ENCODE peak calls at places on chromosome 15, in four cellular contexts. One of them, this sample, is unnamed.
A peak's percentile ranks its signal among the peaks of the same experiment; 100 is the strongest.

GRCh38 chr15:64856429-64857145 is 14.9 kb downstream of the PLEKHO2 start:
- DNase-seq in GM12878: no peak
- DNase-seq in HL-60: no peak
- DNase-seq in K562: no peak
- DNase-seq in this sample: no peak

GRCh38 chr15:65184305-65184943 is 718 bp downstream of the CLPX start:
- DNase-seq in K562: peak; percentile 59
- DNase-seq in GM12878: no peak
- DNase-seq in HL-60: no peak
- DNase-seq in this sample: peak; percentile 46

GRCh38 chr15:39999538-39999937 is 39.4 kb downstream of the SRP14 start:
- DNase-seq in K562: no peak
- DNase-seq in GM12878: no peak
- DNase-seq in HL-60: no peak
- DNase-seq in this sample: no peak

GRCh38 chr15:71329509-71330260 is 214.4 kb downstream of the THSD4 start:
- DNase-seq in HL-60: no peak
- DNase-seq in GM12878: no peak
- DNase-seq in K562: no peak
- DNase-seq in this sample: no peak

GRCh38 chr15:25568751-25569150 is 129.9 kb upstream of the UBE3A start:
- DNase-seq in HL-60: no peak
- DNase-seq in GM12878: no peak
- DNase-seq in K562: no peak
- DNase-seq in this sample: no peak

GRCh38 chr15:51380999-51381806 is 39.7 kb downstream of the GLDN start:
- DNase-seq in K562: peak; percentile 87
- DNase-seq in HL-60: peak; percentile 73
- DNase-seq in GM12878: peak; percentile 34
- DNase-seq in this sample: peak; percentile 50

GRCh38 chr15:89907289-89907688 is 5.5 kb downstream of the ARPIN start:
- DNase-seq in HL-60: no peak
- DNase-seq in K562: no peak
- DNase-seq in GM12878: no peak
- DNase-seq in this sample: no peak

GRCh38 chr15:78763111-78763795 is 48.0 kb downstream of the ADAMTS7 start:
- DNase-seq in HL-60: no peak
- DNase-seq in K562: no peak
- DNase-seq in GM12878: no peak
- DNase-seq in this sample: no peak

GRCh38 chr15:74569731-74570070 is 28.7 kb downstream of the ARID3B start:
- DNase-seq in GM12878: no peak
- DNase-seq in HL-60: no peak
- DNase-seq in K562: no peak
- DNase-seq in this sample: no peak

GRCh38 chr15:67180035-67180434 is 74.4 kb downstream of the AAGAB start:
- DNase-seq in GM12878: no peak
- DNase-seq in K562: no peak
- DNase-seq in HL-60: no peak
- DNase-seq in this sample: no peak

GRCh38 chr15:63013052-63013808 is 29.3 kb upstream of the TPM1 start:
- DNase-seq in HL-60: no peak
- DNase-seq in K562: no peak
- DNase-seq in GM12878: no peak
- DNase-seq in this sample: no peak

DNA sequence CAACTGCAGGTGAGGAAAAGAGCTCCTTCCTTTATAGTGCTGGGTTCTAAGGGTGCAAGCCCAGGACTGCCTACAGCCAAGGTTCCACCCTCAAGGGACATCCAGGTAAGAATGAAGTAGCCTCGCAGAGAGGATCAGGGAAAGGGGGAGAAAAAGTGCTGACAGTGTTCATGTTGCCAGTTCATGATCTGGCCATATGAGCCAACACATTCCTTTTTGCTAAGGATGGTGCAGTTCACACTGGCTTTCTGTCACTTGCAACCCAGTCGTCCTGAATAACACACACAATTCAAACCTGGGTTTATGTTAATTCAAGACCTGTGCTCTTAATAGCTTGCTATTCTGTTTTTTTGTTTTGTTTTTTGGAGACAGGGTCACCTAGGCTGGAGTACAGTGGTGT is 9.0 kb downstream of the CLN6 start:
- DNase-seq in K562: peak; percentile 2
- DNase-seq in GM12878: no peak
- DNase-seq in HL-60: no peak
- DNase-seq in this sample: no peak
- TF ChIP-seq SPI1 in K562: no peak
- TF ChIP-seq SPI1 in GM12878: no peak
- TF ChIP-seq SPI1 in HL-60: no peak
- TF ChIP-seq SPI1 in this sample: no peak

DNA sequence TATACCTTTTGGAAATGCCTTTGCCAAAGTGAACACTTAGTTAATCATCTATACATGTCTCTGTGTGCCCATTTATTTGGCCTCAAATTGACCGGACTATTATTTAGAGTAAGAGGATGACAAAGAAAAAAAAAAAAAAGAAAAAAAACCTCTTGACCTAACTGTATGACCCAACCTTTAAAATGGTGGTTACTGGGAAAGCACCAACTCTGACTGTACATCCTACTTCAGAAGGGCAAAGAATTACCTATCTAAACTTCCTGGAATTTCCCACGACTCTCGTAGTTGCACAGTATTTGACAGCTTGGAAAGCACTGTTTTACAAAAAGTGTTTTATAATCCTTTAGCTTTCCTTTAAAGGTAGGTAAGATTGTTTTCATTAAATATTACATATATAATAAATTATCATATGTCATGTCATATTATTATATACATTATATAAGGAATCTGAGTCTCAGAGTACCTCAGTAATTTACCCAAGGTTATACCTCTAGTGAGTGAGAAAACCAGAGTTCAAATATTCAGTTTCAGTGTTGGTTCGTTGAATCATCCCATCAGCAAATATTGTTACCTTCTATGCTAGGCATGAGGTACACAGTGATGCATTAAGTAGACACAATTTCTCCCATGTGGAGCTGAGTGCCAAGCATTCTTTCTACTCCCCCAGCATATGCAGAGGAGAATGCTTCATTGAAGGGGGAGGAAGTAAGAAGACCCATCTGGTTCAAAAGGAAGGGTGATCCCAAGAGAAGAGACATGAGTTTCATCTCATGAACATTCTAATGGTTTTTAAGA is 5.0 kb downstream of the BCL2A1 start:
- DNase-seq in GM12878: no peak
- DNase-seq in K562: no peak
- DNase-seq in HL-60: no peak
- DNase-seq in this sample: no peak
- TF ChIP-seq SPI1 in GM12878: no peak
- TF ChIP-seq SPI1 in K562: no peak
- TF ChIP-seq SPI1 in HL-60: no peak
- TF ChIP-seq SPI1 in this sample: no peak

DNA sequence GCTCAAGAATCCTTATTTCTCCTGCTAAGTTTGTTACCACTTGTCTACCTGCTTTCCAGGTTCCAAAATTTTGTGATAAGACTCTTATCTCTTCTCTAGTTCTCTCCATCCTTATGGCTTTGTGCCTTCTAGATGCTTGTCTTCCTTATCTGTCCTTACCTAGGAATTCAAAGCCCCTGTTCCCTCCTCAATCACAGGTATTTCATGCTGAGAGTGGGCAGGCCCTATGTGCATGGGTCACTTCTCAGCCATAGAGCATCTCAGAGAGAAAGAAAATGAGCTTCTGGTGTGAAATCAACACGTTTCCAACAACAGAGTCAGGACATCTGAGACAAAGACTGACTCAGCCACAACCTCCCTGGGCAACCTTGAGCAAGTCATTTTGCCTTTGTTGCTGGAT is 214.1 kb upstream of the TLE3 start:
- DNase-seq in HL-60: no peak
- DNase-seq in K562: no peak
- DNase-seq in GM12878: no peak
- DNase-seq in this sample: no peak
- TF ChIP-seq SPI1 in HL-60: no peak
- TF ChIP-seq SPI1 in K562: no peak
- TF ChIP-seq SPI1 in GM12878: no peak
- TF ChIP-seq SPI1 in this sample: no peak

GRCh38 chr15:38069001-38069400 is 134.6 kb downstream of the TMCO5A start:
- DNase-seq in K562: no peak
- DNase-seq in HL-60: no peak
- DNase-seq in GM12878: peak; percentile 74
- DNase-seq in this sample: peak; percentile 43

GRCh38 chr15:38068600-38068999 is 134.2 kb downstream of the TMCO5A start:
- DNase-seq in GM12878: no peak
- DNase-seq in HL-60: no peak
- DNase-seq in K562: no peak
- DNase-seq in this sample: no peak

GRCh38 chr15:38070778-38071177 is 136.3 kb downstream of the TMCO5A start:
- DNase-seq in HL-60: no peak
- DNase-seq in GM12878: no peak
- DNase-seq in K562: no peak
- DNase-seq in this sample: no peak

GRCh38 chr15:38071211-38071972 is 137.0 kb downstream of the TMCO5A start:
- DNase-seq in K562: no peak
- DNase-seq in HL-60: no peak
- DNase-seq in GM12878: no peak
- DNase-seq in this sample: no peak

GRCh38 chr15:38069506-38069905 is 135.1 kb downstream of the TMCO5A start:
- DNase-seq in K562: no peak
- DNase-seq in GM12878: no peak
- DNase-seq in HL-60: no peak
- DNase-seq in this sample: no peak
- TF ChIP-seq SPI1 in K562: no peak
- TF ChIP-seq SPI1 in GM12878: no peak
- TF ChIP-seq SPI1 in HL-60: no peak
- TF ChIP-seq SPI1 in this sample: no peak